ENCODE peak calls at places on chromosomes 12 and 14, in ten cellular contexts. T is CD4-positive, alpha-beta T cell; I is stimulated activated CD4-positive, alpha-beta T cell treated with anti-CD3 and anti-CD28 coated beads, Interleukin-12 subunit alpha, Interleukin-12 subunit beta, amount 100 ng/mL, for 4 hours; L is cortex of kidney; W is NCI-H1694; O is ELR; J is AG08395; D is posterior vena cava; G is ecto neural progenitor cell; R is foreskin fibroblast. P is an unnamed sample.

GRCh38 chr12:2360630-2361170 is 307.9 kb downstream of the CACNA1C start:
- DNase-seq in J (no peak), D (no peak), T (no peak), G (no peak), R (no peak), O (peak; percentile 23), L (no peak), W (no peak), I (no peak), P (no peak)

GRCh38 chr14:21039585-21040369 is 2.4 kb upstream of the RNASE7 start:
- DNase-seq in O (peak; percentile 61), R (peak; percentile 40), G (no peak), T (no peak), D (no peak), I (no peak), W (peak; percentile 73), L (no peak), J (peak; percentile 76), P (no peak)

GRCh38 chr14:55599250-55599879 is 19.4 kb downstream of the KTN1 start:
- DNase-seq in L (no peak), I (no peak), W (no peak), T (no peak), O (no peak), D (no peak), R (no peak), J (no peak), G (no peak), P (no peak)

GRCh38 chr12:96526110-96526509 is 36.7 kb downstream of the CFAP54 start:
- DNase-seq in T (no peak), R (no peak), O (no peak), D (no peak), L (no peak), I (no peak), J (no peak), G (no peak), W (no peak), P (no peak)

GRCh38 chr12:3207858-3208257 is 130.7 kb downstream of the TSPAN9 start:
- DNase-seq in O (peak; percentile 22), W (no peak), L (no peak), J (no peak), I (no peak), D (no peak), G (no peak), T (no peak), R (no peak), P (no peak)

GRCh38 chr12:75487310-75487709 is 6.8 kb downstream of the GLIPR1 start:
- DNase-seq in D (no peak), G (no peak), J (no peak), R (no peak), I (no peak), T (no peak), O (no peak), W (no peak), L (no peak), P (no peak)

GRCh38 chr12:32104572-32105355 is 1.9 kb upstream of the BICD1 start:
- DNase-seq in W (no peak), I (no peak), J (no peak), R (no peak), O (no peak), L (no peak), D (no peak), T (no peak), G (no peak), P (no peak)

GRCh38 chr12:48956279-48957140 is 777 bp downstream of the ARF3 start:
- DNase-seq in R (peak; percentile 96), I (no peak), T (no peak), O (peak; percentile 98), J (peak; percentile 96), W (peak; percentile 51), D (peak; percentile 95), G (peak; percentile 93), L (no peak), P (no peak)

GRCh38 chr14:100664234-100664633 is 62.5 kb upstream of the DLK1 start:
- DNase-seq in D (no peak), W (no peak), L (no peak), G (no peak), R (no peak), I (no peak), T (no peak), J (no peak), O (no peak), P (no peak)

GRCh38 chr14:34682787-34683321 is 31.5 kb downstream of the CFL2 start:
- DNase-seq in J (peak; percentile 20), I (no peak), T (no peak), O (no peak), L (no peak), D (no peak), W (no peak), R (no peak), G (no peak), P (no peak)

GRCh38 chr12:58727526-58727925 is 192.8 kb downstream of the LRIG3 start:
- DNase-seq in J (no peak), O (no peak), I (no peak), L (no peak), T (no peak), R (peak; percentile 31), G (no peak), W (no peak), D (no peak), P (no peak)

GRCh38 chr14:26730929-26731618 is 133.2 kb upstream of the NOVA1 start:
- DNase-seq in R (no peak), G (peak; percentile 53), L (no peak), J (peak; percentile 1), D (no peak), W (peak; percentile 27), T (no peak), I (no peak), O (no peak), P (no peak)

GRCh38 chr12:114746297-114747074 is 62.5 kb upstream of the TBX3 start:
- DNase-seq in T (no peak), J (peak; percentile 59), L (no peak), I (no peak), D (no peak), R (peak; percentile 71), W (no peak), O (no peak), G (no peak), P (no peak)

GRCh38 chr14:81784084-81784483 is 250.4 kb upstream of the SEL1L start:
- DNase-seq in L (no peak), D (no peak), W (no peak), T (no peak), O (no peak), G (no peak), R (no peak), J (peak; percentile 10), I (no peak), P (no peak)

GRCh38 chr14:91929700-91930099 is 17.8 kb downstream of the FBLN5 start:
- DNase-seq in D (no peak), W (no peak), T (no peak), I (no peak), G (no peak), R (no peak), L (no peak), O (no peak), J (peak; percentile 32), P (no peak)

GRCh38 chr14:76962303-76962660 is 66.2 kb downstream of the IRF2BPL start:
- DNase-seq in D (no peak), I (no peak), W (no peak), R (no peak), L (no peak), J (no peak), O (no peak), T (no peak), G (peak; percentile 47), P (no peak)

GRCh38 chr14:90580381-90581335 is 183.8 kb downstream of the CALM1 start:
- DNase-seq in T (no peak), J (no peak), I (no peak), O (no peak), L (no peak), W (peak; percentile 28), G (no peak), D (peak; percentile 62), R (no peak), P (no peak)

P was measured in D721Med.